ENCODE peak calls at places on chromosomes 13 and 19, in ten cellular contexts. O is testis; D is spleen; K is cardiac muscle cell; E is CD8-positive, alpha-beta T cell; A is MM.1S; C is mammary epithelial cell; Z is ovary; P is thoracic aorta; X is left ventricle myocardium inferior. U is an unnamed sample. For H3K27me3, the result is how much of the 10 kb centered on the place peaks cover.

GRCh38 chr19:53945441-53945840 is 17.3 kb upstream of the CACNG8 start:
- DNase-seq in O (no peak), D (no peak), K (no peak), E (no peak), A (no peak), C (peak), Z (no peak), P (no peak), X (no peak), U (no peak)

GRCh38 chr13:44425041-44425814 is 51.6 kb downstream of the SERP2 start:
- DNase-seq in O (no peak), D (no peak), K (no peak), E (no peak), A (no peak), C (no peak), Z (no peak), P (no peak), X (no peak), U (no peak)

GRCh38 chr19:48513289-48514122 is 1.9 kb upstream of the LMTK3 start:
- DNase-seq in O (peak), D (peak), K (peak), E (peak), A (peak), C (peak), Z (no peak), P (no peak), X (no peak), U (no peak)

GRCh38 chr19:43430142-43430710 is 15.5 kb downstream of the TEX101 start:
- DNase-seq in O (no peak), D (no peak), K (no peak), E (no peak), A (peak), C (no peak), Z (no peak), P (no peak), X (no peak), U (no peak)

GRCh38 chr13:40665754-40666057 is 735 bp downstream of the FOXO1 start:
- DNase-seq in O (no peak), D (no peak), K (no peak), E (peak), A (peak), C (no peak), Z (no peak), P (no peak), X (peak), U (no peak)

GRCh38 chr13:39688699-39689405 is 33.4 kb downstream of the COG6 start:
- DNase-seq in O (no peak), D (no peak), K (no peak), E (no peak), A (no peak), C (no peak), Z (no peak), P (no peak), X (no peak), U (no peak)

GRCh38 chr13:50082426-50083283 is 67.4 kb downstream of the KCNRG start:
- DNase-seq in O (peak), D (peak), K (peak), E (peak), A (peak), C (peak), Z (peak), P (no peak), X (peak), U (no peak)

GRCh38 chr13:40764587-40765403 is 6.2 kb downstream of the MRPS31 start:
- DNase-seq in O (no peak), D (no peak), K (no peak), E (no peak), A (no peak), C (peak), Z (no peak), P (no peak), X (no peak), U (no peak)

GRCh38 chr19:1651548-1652394 is 644 bp downstream of the TCF3 start:
- DNase-seq in O (peak), D (peak), K (peak), E (peak), A (peak), C (peak), Z (peak), P (no peak), X (peak), U (no peak)

GRCh38 chr19:13868663-13869062 is 8.3 kb upstream of the NANOS3 start:
- DNase-seq in O (no peak), D (no peak), K (no peak), E (no peak), A (no peak), C (no peak), Z (no peak), P (no peak), X (no peak), U (no peak)

GRCh38 chr19:39497850-39498261 is 891 bp upstream of the DLL3 start:
- DNase-seq in O (peak), D (no peak), K (peak), E (no peak), A (peak), C (no peak), Z (peak), P (no peak), X (no peak), U (no peak)

GRCh38 chr19:33273881-33274662 is 28.3 kb downstream of the CEBPA start:
- DNase-seq in O (peak), D (peak), K (no peak), E (no peak), A (no peak), C (peak), Z (peak), P (peak), X (no peak), U (peak)

GRCh38 chr13:35978607-35979316 is 152.4 kb downstream of the DCLK1 start:
- DNase-seq in O (peak), D (no peak), K (peak), E (no peak), A (peak), C (peak), Z (no peak), P (no peak), X (no peak), U (no peak)

GRCh38 chr13:34294483-34295129 is 476.7 kb downstream of the RFC3 start:
- DNase-seq in O (peak), D (no peak), K (peak), E (no peak), A (no peak), C (peak), Z (no peak), P (no peak), X (peak), U (no peak)

GRCh38 chr13:87779451-87779850 is 108.3 kb downstream of the SLITRK5 start:
- DNase-seq in O (no peak), D (no peak), K (no peak), E (no peak), A (no peak), C (no peak), Z (no peak), P (no peak), X (no peak), U (no peak)

GRCh38 chr13:43331676-43332075 is 308.3 kb downstream of the DNAJC15 start:
- DNase-seq in O (peak), D (no peak), K (no peak), E (no peak), A (no peak), C (no peak), Z (no peak), P (no peak), X (no peak), U (no peak)

DNA sequence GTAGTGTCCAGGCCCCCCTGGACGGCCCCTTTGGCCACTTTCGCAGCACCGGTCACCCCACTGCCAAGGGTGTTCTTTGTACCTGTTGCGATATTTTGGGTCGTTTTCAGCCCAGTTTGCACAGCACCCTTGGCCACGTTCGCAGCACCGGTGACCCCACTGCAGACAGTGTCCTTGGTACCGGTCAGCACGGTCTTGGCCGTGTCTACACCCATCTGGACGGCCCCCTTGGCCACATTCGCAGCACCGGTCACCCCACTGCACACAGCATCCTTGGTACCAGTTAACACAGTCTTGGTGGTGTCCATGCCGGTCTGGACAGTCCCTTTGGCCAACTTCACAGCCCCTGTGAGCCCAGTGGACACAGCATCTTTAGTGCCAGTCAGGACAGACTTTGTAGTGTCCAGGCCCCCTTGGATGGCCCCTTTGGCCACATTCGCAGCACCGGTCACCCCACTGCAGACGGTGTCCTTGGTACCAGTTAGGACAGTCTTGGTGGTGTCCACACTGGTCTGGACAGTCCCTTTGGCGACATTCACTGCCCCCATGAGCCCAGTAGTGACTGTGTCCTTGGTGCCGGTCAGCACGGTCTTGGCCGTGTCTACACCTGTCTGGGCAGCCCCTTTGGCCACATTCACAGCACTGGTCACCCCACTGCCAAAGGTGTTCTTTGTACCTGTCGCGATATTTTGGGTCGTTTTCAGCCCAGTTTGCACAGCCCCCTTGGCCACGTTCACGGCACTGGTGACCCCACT is 6.8 kb downstream of the PLIN4 start:
- DNase-seq in O (no peak), D (no peak), K (no peak), E (no peak), A (no peak), C (no peak), Z (no peak), P (no peak), X (no peak), U (no peak)
- H3K4me3 ChIP-seq in O (no peak), D (no peak), K (no peak), E (no peak), A (no peak), C (no peak), Z (no peak), P (no peak), X (no peak), U (no peak)

DNA sequence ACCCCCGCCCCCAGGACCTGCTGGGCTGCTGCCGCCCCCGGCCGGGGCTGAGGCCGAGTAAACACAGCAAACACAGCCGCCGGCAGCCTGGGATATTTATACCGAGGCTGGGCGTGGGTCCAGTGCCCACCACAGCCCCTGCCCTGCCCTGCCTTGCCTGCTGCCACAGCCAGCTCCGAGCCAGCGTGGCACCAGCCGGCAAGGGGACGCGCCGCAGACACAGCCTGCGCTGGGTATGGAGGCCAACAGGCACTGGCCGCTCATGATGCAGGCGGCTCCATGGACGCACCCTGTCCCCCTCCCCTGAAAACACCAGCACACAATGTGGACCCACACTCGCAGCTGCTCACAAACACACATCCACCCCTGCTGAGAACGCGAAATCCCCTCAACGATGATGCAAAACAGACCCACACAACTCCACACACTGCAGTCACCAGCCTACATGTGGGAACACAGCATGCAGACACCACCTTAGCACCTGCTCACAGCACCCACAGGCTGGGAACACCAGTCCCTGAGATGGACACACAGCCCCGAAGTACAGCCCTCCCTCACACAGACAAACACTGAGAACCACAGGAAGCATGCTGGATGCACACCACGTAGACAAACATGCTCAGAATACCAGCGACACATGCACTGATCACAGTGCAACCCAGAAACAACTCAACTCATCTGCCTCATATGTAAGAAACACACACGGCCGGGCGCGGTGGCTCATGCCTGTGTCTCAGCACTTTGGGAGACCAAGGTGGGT is 16.2 kb downstream of the CCDC97 start:
- DNase-seq in O (no peak), D (peak), K (peak), E (no peak), A (no peak), C (no peak), Z (peak), P (no peak), X (no peak), U (no peak)
- H3K27ac ChIP-seq in O (peak), D (peak), K (peak), E (peak), A (no peak), C (no peak), Z (peak), P (peak), X (peak), U (peak)

GRCh38 chr19:58515259-58515658 is 3.5 kb upstream of the SLC27A5 start:
- DNase-seq in O (no peak), D (no peak), K (no peak), E (no peak), A (no peak), C (no peak), Z (no peak), P (no peak), X (no peak), U (no peak)
- H3K27me3 ChIP-seq in O (under half), D (under half), K (under half), E (under half), A (under half), C (under half), Z (under half), P (under half), X (under half), U (under half)

DNA sequence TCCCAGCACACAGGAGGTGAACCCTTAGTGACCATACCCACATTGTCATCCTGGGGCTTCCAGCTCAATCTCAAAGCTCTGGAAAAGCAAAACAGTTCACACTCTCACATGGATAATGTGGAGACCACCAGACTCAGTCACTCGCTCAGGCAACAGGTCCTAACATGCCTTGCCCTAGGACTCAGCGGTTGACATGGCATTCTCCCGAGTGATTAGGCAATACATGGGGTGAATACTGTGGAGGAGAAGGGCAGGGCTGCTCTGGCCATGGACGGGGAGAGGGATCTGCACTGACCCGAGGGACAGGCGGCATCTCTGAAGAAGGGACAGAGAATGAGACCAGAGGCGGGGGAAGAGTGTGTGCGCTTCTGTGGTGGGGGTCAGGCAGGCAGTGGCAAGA is 44.4 kb upstream of the EPHX3 start:
- DNase-seq in O (no peak), D (no peak), K (no peak), E (no peak), A (no peak), C (peak), Z (no peak), P (no peak), X (no peak), U (no peak)
- H3K4me3 ChIP-seq in O (no peak), D (no peak), K (no peak), E (no peak), A (no peak), C (no peak), Z (no peak), P (no peak), X (no peak), U (no peak)

GRCh38 chr13:114129649-114130062 is 2.8 kb downstream of the RASA3 start:
- DNase-seq in O (no peak), D (peak), K (no peak), E (no peak), A (no peak), C (no peak), Z (no peak), P (no peak), X (no peak), U (no peak)

GRCh38 chr13:114132419-114133121 is at the start of gene RASA3:
- DNase-seq in O (peak), D (peak), K (peak), E (peak), A (peak), C (peak), Z (peak), P (no peak), X (peak), U (no peak)

GRCh38 chr13:114130708-114131580 is 1.5 kb downstream of the RASA3 start:
- DNase-seq in O (no peak), D (peak), K (peak), E (peak), A (peak), C (peak), Z (no peak), P (peak), X (peak), U (peak)

GRCh38 chr13:114130131-114130707 is 2.2 kb downstream of the RASA3 start:
- DNase-seq in O (no peak), D (no peak), K (no peak), E (no peak), A (no peak), C (no peak), Z (no peak), P (no peak), X (no peak), U (no peak)

GRCh38 chr13:114131581-114132418 is 623 bp downstream of the RASA3 start:
- DNase-seq in O (no peak), D (peak), K (peak), E (no peak), A (no peak), C (peak), Z (peak), P (no peak), X (peak), U (no peak)
- H3K27ac ChIP-seq in O (no peak), D (peak), K (peak), E (peak), A (peak), C (no peak), Z (no peak), P (peak), X (peak), U (peak)

GRCh38 chr19:51002101-51002532 is 713 bp upstream of the KLK8 start:
- DNase-seq in O (no peak), D (no peak), K (no peak), E (no peak), A (no peak), C (no peak), Z (no peak), P (no peak), X (no peak), U (no peak)
- H3K27me3 ChIP-seq in O (under half), D (under half), K (under half), E (under half), A (under half), C (under half), Z (under half), P (under half), X (half or more), U (under half)

GRCh38 chr19:49678970-49679831 is 2.1 kb downstream of the PRMT1 start:
- DNase-seq in O (no peak), D (peak), K (no peak), E (no peak), A (no peak), C (no peak), Z (no peak), P (no peak), X (no peak), U (no peak)

GRCh38 chr19:49681830-49682229 is 4.8 kb downstream of the PRMT1 start:
- DNase-seq in O (no peak), D (peak), K (no peak), E (no peak), A (no peak), C (no peak), Z (peak), P (no peak), X (no peak), U (no peak)

GRCh38 chr19:49677901-49678674 is 1.0 kb downstream of the PRMT1 start:
- DNase-seq in O (peak), D (peak), K (peak), E (peak), A (peak), C (peak), Z (peak), P (no peak), X (peak), U (no peak)

GRCh38 chr19:49680473-49681351 is 3.6 kb downstream of the PRMT1 start:
- DNase-seq in O (peak), D (peak), K (peak), E (peak), A (peak), C (peak), Z (peak), P (no peak), X (peak), U (peak)

GRCh38 chr19:49679832-49680472 is 2.9 kb downstream of the PRMT1 start:
- DNase-seq in O (no peak), D (peak), K (no peak), E (no peak), A (no peak), C (no peak), Z (no peak), P (no peak), X (no peak), U (no peak)
- H3K4me3 ChIP-seq in O (no peak), D (peak), K (no peak), E (no peak), A (no peak), C (no peak), Z (no peak), P (peak), X (peak), U (peak)

GRCh38 chr19:55486043-55486970 is 1.3 kb downstream of the NAT14 start:
- DNase-seq in O (no peak), D (no peak), K (no peak), E (no peak), A (no peak), C (no peak), Z (peak), P (no peak), X (no peak), U (no peak)
- H3K27ac ChIP-seq in O (peak), D (peak), K (peak), E (no peak), A (no peak), C (no peak), Z (peak), P (peak), X (peak), U (peak)

GRCh38 chr13:28527629-28528028 is 32.7 kb upstream of the FLT1 start:
- DNase-seq in O (no peak), D (peak), K (no peak), E (no peak), A (no peak), C (no peak), Z (no peak), P (no peak), X (no peak), U (no peak)

GRCh38 chr13:28530729-28531194 is 35.8 kb upstream of the FLT1 start:
- DNase-seq in O (no peak), D (no peak), K (no peak), E (no peak), A (no peak), C (no peak), Z (no peak), P (no peak), X (no peak), U (no peak)

GRCh38 chr13:28529836-28530235 is 34.9 kb upstream of the FLT1 start:
- DNase-seq in O (no peak), D (no peak), K (no peak), E (no peak), A (no peak), C (no peak), Z (no peak), P (no peak), X (no peak), U (no peak)

GRCh38 chr13:28528388-28528787 is 33.5 kb upstream of the FLT1 start:
- DNase-seq in O (no peak), D (no peak), K (no peak), E (no peak), A (no peak), C (no peak), Z (no peak), P (no peak), X (no peak), U (no peak)

DNA sequence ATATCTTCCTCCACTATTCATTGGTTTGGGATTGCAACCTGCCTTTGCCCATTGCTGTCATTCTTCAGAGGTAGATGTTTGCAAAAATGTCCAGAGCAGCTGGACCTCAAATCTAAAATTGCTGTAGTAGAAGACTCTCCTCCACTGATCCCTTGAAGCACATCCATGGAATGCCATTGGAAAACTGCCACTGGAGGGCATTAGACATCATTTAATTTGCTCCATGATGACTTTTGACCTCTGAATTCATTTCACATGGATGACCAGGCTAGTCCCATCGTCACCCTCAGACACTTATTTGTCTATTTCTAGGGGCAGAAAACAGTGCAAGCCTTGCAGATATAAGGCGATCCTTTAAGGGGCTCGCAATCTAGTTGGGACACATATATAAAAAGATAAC is 33.9 kb upstream of the FLT1 start:
- DNase-seq in O (no peak), D (no peak), K (no peak), E (no peak), A (no peak), C (no peak), Z (no peak), P (no peak), X (no peak), U (no peak)
- H3K27me3 ChIP-seq in O (under half), D (half or more), K (under half), E (under half), A (under half), C (under half), Z (under half), P (under half), X (half or more), U (under half)